ENCODE peak calls at places on chromosomes 6 and 20, in four cellular contexts. A, U, Y and V are unnamed samples.

GRCh38 chr20:17518339-17519052 is 12.7 kb downstream of the BFSP1 start:
- DNase-seq in A (peak; percentile 81), U (peak; percentile 37), Y (no peak), V (no peak)

GRCh38 chr6:165236326-165236725 is 73.1 kb downstream of the C6orf118 start:
- DNase-seq in A (no peak), U (no peak), Y (no peak), V (no peak)

GRCh38 chr6:100553243-100553642 is 88.5 kb upstream of the SIM1 start:
- DNase-seq in A (no peak), U (no peak), Y (no peak), V (no peak)

GRCh38 chr20:57773059-57773815 is 63.4 kb upstream of the PMEPA1 start:
- DNase-seq in A (no peak), U (no peak), Y (no peak), V (no peak)

GRCh38 chr6:138814179-138814834 is 18.4 kb downstream of the ECT2L start:
- DNase-seq in A (no peak), U (no peak), Y (no peak), V (no peak)

GRCh38 chr6:18253635-18254034 is 10.7 kb downstream of the DEK start:
- DNase-seq in A (no peak), U (no peak), Y (no peak), V (no peak)

GRCh38 chr6:20906938-20907337 is 372.7 kb downstream of the CDKAL1 start:
- DNase-seq in A (no peak), U (peak; percentile 40), Y (no peak), V (no peak)

GRCh38 chr20:43761396-43762340 is 34.9 kb upstream of the GTSF1L start:
- DNase-seq in A (no peak), U (no peak), Y (no peak), V (no peak)

GRCh38 chr6:67450641-67451040 is 1184.4 kb upstream of the ADGRB3 start:
- DNase-seq in A (no peak), U (no peak), Y (no peak), V (no peak)

GRCh38 chr20:57713505-57713903 is 3.7 kb upstream of the PMEPA1 start:
- DNase-seq in A (no peak), U (no peak), Y (no peak), V (no peak)

GRCh38 chr6:28988536-28989415 is 16.3 kb downstream of the ZNF311 start:
- DNase-seq in A (no peak), U (peak; percentile 53), Y (peak; percentile 58), V (peak; percentile 50)